ENCODE peak calls at places on chromosomes 13 and 19, in six cellular contexts. One of them, this sample, is unnamed.

GRCh38 chr13:104816716-104817115 is 1718.7 kb downstream of the EFNB2 start:
- DNase-seq in uterus: no peak
- DNase-seq in IMR-90: no peak
- DNase-seq in GM12891: no peak
- DNase-seq in K562: no peak
- DNase-seq in sigmoid colon: no peak
- DNase-seq in this sample: no peak

GRCh38 chr19:15456871-15457700 is 7.3 kb downstream of the RASAL3 start:
- DNase-seq in uterus: no peak
- DNase-seq in K562: no peak
- DNase-seq in GM12891: no peak
- DNase-seq in sigmoid colon: no peak
- DNase-seq in IMR-90: no peak
- DNase-seq in this sample: no peak

GRCh38 chr19:50750010-50750409 is 20.3 kb upstream of the GPR32 start:
- DNase-seq in GM12891: no peak
- DNase-seq in sigmoid colon: no peak
- DNase-seq in IMR-90: no peak
- DNase-seq in K562: no peak
- DNase-seq in uterus: no peak
- DNase-seq in this sample: no peak

GRCh38 chr13:31385534-31385933 is 185.8 kb downstream of the B3GLCT start:
- DNase-seq in GM12891: no peak
- DNase-seq in sigmoid colon: no peak
- DNase-seq in IMR-90: no peak
- DNase-seq in uterus: no peak
- DNase-seq in K562: no peak
- DNase-seq in this sample: peak

GRCh38 chr13:45370922-45371406 is 30.0 kb upstream of the TPT1 start:
- DNase-seq in GM12891: peak
- DNase-seq in K562: peak
- DNase-seq in sigmoid colon: peak
- DNase-seq in uterus: peak
- DNase-seq in IMR-90: peak
- DNase-seq in this sample: peak

GRCh38 chr13:33642374-33643065 is 175.4 kb upstream of the RFC3 start:
- DNase-seq in GM12891: no peak
- DNase-seq in IMR-90: peak
- DNase-seq in K562: no peak
- DNase-seq in uterus: peak
- DNase-seq in sigmoid colon: peak
- DNase-seq in this sample: no peak

GRCh38 chr19:36340786-36341386 is 38.1 kb downstream of the ZFP14 start:
- DNase-seq in sigmoid colon: no peak
- DNase-seq in uterus: no peak
- DNase-seq in GM12891: no peak
- DNase-seq in IMR-90: no peak
- DNase-seq in K562: no peak
- DNase-seq in this sample: no peak

GRCh38 chr19:7973883-7974282 is 30.4 kb upstream of the TIMM44 start:
- DNase-seq in sigmoid colon: no peak
- DNase-seq in GM12891: no peak
- DNase-seq in IMR-90: no peak
- DNase-seq in K562: no peak
- DNase-seq in uterus: no peak
- DNase-seq in this sample: no peak

GRCh38 chr13:67043901-67044300 is 186.2 kb downstream of the PCDH9 start:
- DNase-seq in uterus: no peak
- DNase-seq in sigmoid colon: no peak
- DNase-seq in GM12891: no peak
- DNase-seq in IMR-90: peak
- DNase-seq in K562: no peak
- DNase-seq in this sample: no peak

GRCh38 chr13:112053744-112054615 is 13.0 kb upstream of the SOX1 start:
- DNase-seq in GM12891: no peak
- DNase-seq in uterus: no peak
- DNase-seq in IMR-90: no peak
- DNase-seq in sigmoid colon: no peak
- DNase-seq in K562: no peak
- DNase-seq in this sample: no peak

GRCh38 chr13:99736541-99736940 is 235.0 kb downstream of the ZIC5 start:
- DNase-seq in sigmoid colon: no peak
- DNase-seq in IMR-90: no peak
- DNase-seq in GM12891: no peak
- DNase-seq in uterus: no peak
- DNase-seq in K562: no peak
- DNase-seq in this sample: no peak

GRCh38 chr19:53158119-53158656 is 665 bp downstream of the ZNF347 start:
- DNase-seq in GM12891: peak
- DNase-seq in K562: peak
- DNase-seq in sigmoid colon: peak
- DNase-seq in uterus: peak
- DNase-seq in IMR-90: peak
- DNase-seq in this sample: peak

GRCh38 chr13:50244913-50245574 is 229.8 kb downstream of the KCNRG start:
- DNase-seq in sigmoid colon: no peak
- DNase-seq in uterus: no peak
- DNase-seq in GM12891: no peak
- DNase-seq in IMR-90: peak
- DNase-seq in K562: peak
- DNase-seq in this sample: no peak

GRCh38 chr19:43105496-43105895 is 23.0 kb upstream of the PSG2 start:
- DNase-seq in IMR-90: peak
- DNase-seq in sigmoid colon: no peak
- DNase-seq in uterus: no peak
- DNase-seq in GM12891: no peak
- DNase-seq in K562: no peak
- DNase-seq in this sample: no peak

GRCh38 chr19:5281588-5281987 is 59.0 kb downstream of the PTPRS start:
- DNase-seq in sigmoid colon: peak
- DNase-seq in uterus: peak
- DNase-seq in K562: no peak
- DNase-seq in GM12891: no peak
- DNase-seq in IMR-90: no peak
- DNase-seq in this sample: no peak

GRCh38 chr13:46951516-46951915 is 54.7 kb upstream of the HTR2A start:
- DNase-seq in IMR-90: no peak
- DNase-seq in K562: no peak
- DNase-seq in GM12891: no peak
- DNase-seq in uterus: no peak
- DNase-seq in sigmoid colon: no peak
- DNase-seq in this sample: no peak

GRCh38 chr13:113998781-113999617 is 25.1 kb upstream of the C13orf46 start:
- DNase-seq in IMR-90: no peak
- DNase-seq in GM12891: no peak
- DNase-seq in sigmoid colon: no peak
- DNase-seq in uterus: no peak
- DNase-seq in K562: no peak
- DNase-seq in this sample: no peak

GRCh38 chr19:16418597-16418962 is 53.2 kb downstream of the EPS15L1 start:
- DNase-seq in K562: no peak
- DNase-seq in sigmoid colon: no peak
- DNase-seq in GM12891: no peak
- DNase-seq in uterus: no peak
- DNase-seq in IMR-90: no peak
- DNase-seq in this sample: no peak

GRCh38 chr13:102395939-102396338 is 5.9 kb downstream of the FGF14 start:
- DNase-seq in uterus: no peak
- DNase-seq in IMR-90: no peak
- DNase-seq in K562: no peak
- DNase-seq in sigmoid colon: no peak
- DNase-seq in GM12891: no peak
- DNase-seq in this sample: peak

GRCh38 chr19:20776083-20777076 is at the start of gene ZNF66:
- DNase-seq in GM12891: peak
- DNase-seq in uterus: peak
- DNase-seq in IMR-90: peak
- DNase-seq in sigmoid colon: peak
- DNase-seq in K562: peak
- DNase-seq in this sample: peak
- TF ChIP-seq POLR2A in GM12891: peak
- TF ChIP-seq POLR2A in uterus: peak
- TF ChIP-seq POLR2A in IMR-90: peak
- TF ChIP-seq POLR2A in sigmoid colon: peak
- TF ChIP-seq POLR2A in K562: peak
- TF ChIP-seq POLR2A in this sample: peak

GRCh38 chr13:43023244-43023931 is at the start of gene DNAJC15:
- DNase-seq in sigmoid colon: peak
- DNase-seq in IMR-90: peak
- DNase-seq in uterus: peak
- DNase-seq in GM12891: peak
- DNase-seq in K562: peak
- DNase-seq in this sample: peak
- TF ChIP-seq POLR2A in sigmoid colon: peak
- TF ChIP-seq POLR2A in IMR-90: peak
- TF ChIP-seq POLR2A in uterus: peak
- TF ChIP-seq POLR2A in GM12891: peak
- TF ChIP-seq POLR2A in K562: no peak
- TF ChIP-seq POLR2A in this sample: peak

GRCh38 chr19:10979950-10980349 is 19.1 kb downstream of the SMARCA4 start:
- DNase-seq in K562: no peak
- DNase-seq in IMR-90: no peak
- DNase-seq in sigmoid colon: no peak
- DNase-seq in GM12891: no peak
- DNase-seq in uterus: no peak
- DNase-seq in this sample: no peak

GRCh38 chr19:10971107-10971715 is 10.4 kb downstream of the SMARCA4 start:
- DNase-seq in IMR-90: no peak
- DNase-seq in sigmoid colon: no peak
- DNase-seq in K562: no peak
- DNase-seq in uterus: no peak
- DNase-seq in GM12891: no peak
- DNase-seq in this sample: no peak

GRCh38 chr19:10977773-10978155 is 16.9 kb downstream of the SMARCA4 start:
- DNase-seq in IMR-90: no peak
- DNase-seq in GM12891: no peak
- DNase-seq in K562: no peak
- DNase-seq in uterus: no peak
- DNase-seq in sigmoid colon: no peak
- DNase-seq in this sample: no peak

GRCh38 chr19:10975374-10976036 is 14.7 kb downstream of the SMARCA4 start:
- DNase-seq in GM12891: no peak
- DNase-seq in sigmoid colon: peak
- DNase-seq in IMR-90: peak
- DNase-seq in uterus: peak
- DNase-seq in K562: no peak
- DNase-seq in this sample: no peak

GRCh38 chr19:10976200-10976892 is 15.5 kb downstream of the SMARCA4 start:
- DNase-seq in K562: no peak
- DNase-seq in IMR-90: no peak
- DNase-seq in GM12891: no peak
- DNase-seq in uterus: no peak
- DNase-seq in sigmoid colon: no peak
- DNase-seq in this sample: no peak
- TF ChIP-seq POLR2A in K562: no peak
- TF ChIP-seq POLR2A in IMR-90: no peak
- TF ChIP-seq POLR2A in GM12891: no peak
- TF ChIP-seq POLR2A in uterus: no peak
- TF ChIP-seq POLR2A in sigmoid colon: no peak
- TF ChIP-seq POLR2A in this sample: no peak

GRCh38 chr19:11534538-11534937 is 4.1 kb upstream of the CNN1 start:
- DNase-seq in IMR-90: no peak
- DNase-seq in uterus: no peak
- DNase-seq in K562: no peak
- DNase-seq in GM12891: no peak
- DNase-seq in sigmoid colon: no peak
- DNase-seq in this sample: no peak

GRCh38 chr19:11530432-11530831 is 1.5 kb upstream of the ECSIT start:
- DNase-seq in uterus: peak
- DNase-seq in IMR-90: peak
- DNase-seq in sigmoid colon: peak
- DNase-seq in K562: peak
- DNase-seq in GM12891: no peak
- DNase-seq in this sample: peak

DNA sequence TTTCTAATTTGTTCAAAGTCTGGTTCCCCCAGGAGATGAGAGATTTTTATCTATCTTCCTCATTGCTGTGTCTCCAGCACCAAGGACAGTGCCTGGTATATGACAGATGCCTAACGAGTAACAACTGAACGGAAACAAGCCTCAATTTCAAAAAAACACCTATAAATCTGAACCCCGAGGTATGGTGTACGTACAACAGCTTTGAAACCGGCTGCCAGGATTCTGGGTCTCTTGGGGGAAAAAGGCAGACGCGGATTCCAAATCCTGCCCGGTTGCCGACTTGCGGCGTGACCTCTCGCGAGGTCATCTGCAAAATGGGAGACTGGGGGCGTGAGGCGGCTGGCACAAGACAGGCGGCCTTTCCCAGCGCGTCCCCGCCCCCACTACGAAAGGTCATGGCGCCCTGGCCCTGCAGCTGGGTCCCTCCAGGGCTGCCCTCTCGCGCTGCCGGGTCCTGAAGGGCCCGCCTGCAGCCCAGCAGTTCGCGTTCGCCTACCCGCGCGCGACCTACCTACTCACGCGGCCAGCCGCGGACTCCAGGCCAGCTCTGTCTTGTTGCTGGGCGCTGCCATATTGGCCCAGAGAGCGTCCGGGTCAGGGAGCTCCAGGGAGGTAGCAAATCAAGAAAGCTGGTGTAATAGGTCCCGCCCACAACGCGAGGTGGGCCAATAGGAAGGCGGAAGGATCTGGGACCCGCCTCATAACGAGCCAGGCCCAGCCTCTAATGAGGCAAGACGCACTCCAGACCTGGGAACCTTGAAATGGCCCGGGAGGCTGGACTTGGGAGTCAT is at the start of gene ECSIT:
- DNase-seq in IMR-90: peak
- DNase-seq in sigmoid colon: peak
- DNase-seq in GM12891: peak
- DNase-seq in uterus: peak
- DNase-seq in K562: peak
- DNase-seq in this sample: peak
- TF ChIP-seq POLR2A in IMR-90: peak
- TF ChIP-seq POLR2A in sigmoid colon: no peak
- TF ChIP-seq POLR2A in GM12891: peak
- TF ChIP-seq POLR2A in uterus: peak
- TF ChIP-seq POLR2A in K562: peak
- TF ChIP-seq POLR2A in this sample: peak

GRCh38 chr19:9786342-9786741 is 17.8 kb upstream of the ZNF846 start:
- DNase-seq in K562: no peak
- DNase-seq in uterus: no peak
- DNase-seq in sigmoid colon: no peak
- DNase-seq in GM12891: no peak
- DNase-seq in IMR-90: no peak
- DNase-seq in this sample: no peak

GRCh38 chr19:9786819-9787218 is 18.3 kb upstream of the ZNF846 start:
- DNase-seq in sigmoid colon: no peak
- DNase-seq in uterus: no peak
- DNase-seq in GM12891: no peak
- DNase-seq in IMR-90: no peak
- DNase-seq in K562: no peak
- DNase-seq in this sample: no peak

GRCh38 chr19:9782282-9782681 is 13.7 kb upstream of the ZNF846 start:
- DNase-seq in sigmoid colon: no peak
- DNase-seq in GM12891: no peak
- DNase-seq in uterus: no peak
- DNase-seq in IMR-90: no peak
- DNase-seq in K562: no peak
- DNase-seq in this sample: peak

GRCh38 chr19:9789066-9789465 is 20.5 kb upstream of the ZNF846 start:
- DNase-seq in IMR-90: no peak
- DNase-seq in sigmoid colon: no peak
- DNase-seq in uterus: no peak
- DNase-seq in GM12891: no peak
- DNase-seq in K562: peak
- DNase-seq in this sample: no peak

GRCh38 chr19:9785367-9786331 is 17.1 kb upstream of the ZNF846 start:
- DNase-seq in K562: peak
- DNase-seq in uterus: peak
- DNase-seq in sigmoid colon: peak
- DNase-seq in IMR-90: peak
- DNase-seq in GM12891: peak
- DNase-seq in this sample: peak
- TF ChIP-seq POLR2A in K562: peak
- TF ChIP-seq POLR2A in uterus: peak
- TF ChIP-seq POLR2A in sigmoid colon: peak
- TF ChIP-seq POLR2A in IMR-90: peak
- TF ChIP-seq POLR2A in GM12891: no peak
- TF ChIP-seq POLR2A in this sample: peak